ENCODE peak calls at places on chromosomes 12 and 14, in six cellular contexts. L, A, T, O, K and E are unnamed samples.
A peak's percentile ranks its signal among the peaks of the same experiment; 100 is the strongest.

GRCh38 chr14:90105756-90106155 is 44.0 kb downstream of the KCNK13 start:
- DNase-seq in L (no peak), A (peak; percentile 22), T (no peak), O (no peak), K (no peak), E (no peak)

GRCh38 chr14:52922656-52923055 is 28.2 kb downstream of the FERMT2 start:
- DNase-seq in L (no peak), A (no peak), T (no peak), O (no peak), K (peak; percentile 84), E (no peak)

GRCh38 chr14:103626150-103626850 is 2.7 kb upstream of the KLC1 start:
- DNase-seq in L (no peak), A (no peak), T (no peak), O (no peak), K (no peak), E (no peak)

GRCh38 chr12:121649819-121650353 is 19.6 kb downstream of the MORN3 start:
- DNase-seq in L (no peak), A (no peak), T (no peak), O (no peak), K (no peak), E (no peak)

GRCh38 chr14:64812412-64812811 is 67.3 kb downstream of the SPTB start:
- DNase-seq in L (peak; percentile 43), A (no peak), T (no peak), O (no peak), K (no peak), E (no peak)

GRCh38 chr12:127660961-127661360 is 606.0 kb upstream of the TMEM132C start:
- DNase-seq in L (no peak), A (no peak), T (no peak), O (no peak), K (no peak), E (no peak)

GRCh38 chr14:68377459-68377858 is 415.4 kb downstream of the ZFP36L1 start:
- DNase-seq in L (peak; percentile 14), A (peak; percentile 61), T (peak; percentile 38), O (no peak), K (no peak), E (peak; percentile 62)

GRCh38 chr14:39025810-39026627 is 77.0 kb downstream of the SEC23A start:
- DNase-seq in L (no peak), A (no peak), T (no peak), O (no peak), K (no peak), E (no peak)

GRCh38 chr14:35234007-35234406 is 58.2 kb upstream of the PSMA6 start:
- DNase-seq in L (no peak), A (no peak), T (no peak), O (no peak), K (no peak), E (no peak)

GRCh38 chr14:95196268-95196667 is 38.9 kb upstream of the DICER1 start:
- DNase-seq in L (no peak), A (no peak), T (peak; percentile 27), O (no peak), K (peak; percentile 14), E (no peak)

DNA sequence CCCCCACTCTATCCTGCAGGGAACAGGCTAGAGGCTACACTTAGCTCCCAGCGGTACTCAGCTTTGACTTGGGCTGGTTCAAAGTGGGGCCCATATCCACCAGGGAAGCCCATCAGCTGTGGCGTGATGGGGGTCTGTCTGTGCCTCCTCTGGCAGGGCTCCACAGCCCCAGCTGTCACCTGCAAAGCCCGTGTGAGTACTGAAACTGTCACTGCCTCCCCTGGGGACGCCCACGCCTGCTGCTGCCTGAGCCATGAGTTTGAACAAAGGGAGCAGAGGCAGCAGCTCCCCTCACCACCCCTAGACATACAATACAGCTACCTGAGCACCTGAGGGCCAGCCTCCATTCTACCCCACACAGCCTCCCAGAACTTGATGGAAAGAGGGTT is 5.0 kb downstream of the REM2 start:
- DNase-seq in L (no peak), A (no peak), T (no peak), O (peak; percentile 69), K (no peak), E (peak; percentile 53)
- H3K27ac ChIP-seq in L (no peak overlapping the region), A (no peak overlapping the region), T (peak overlapping the region; percentile 87), O (no peak overlapping the region), K (no peak overlapping the region), E (no peak overlapping the region)

DNA sequence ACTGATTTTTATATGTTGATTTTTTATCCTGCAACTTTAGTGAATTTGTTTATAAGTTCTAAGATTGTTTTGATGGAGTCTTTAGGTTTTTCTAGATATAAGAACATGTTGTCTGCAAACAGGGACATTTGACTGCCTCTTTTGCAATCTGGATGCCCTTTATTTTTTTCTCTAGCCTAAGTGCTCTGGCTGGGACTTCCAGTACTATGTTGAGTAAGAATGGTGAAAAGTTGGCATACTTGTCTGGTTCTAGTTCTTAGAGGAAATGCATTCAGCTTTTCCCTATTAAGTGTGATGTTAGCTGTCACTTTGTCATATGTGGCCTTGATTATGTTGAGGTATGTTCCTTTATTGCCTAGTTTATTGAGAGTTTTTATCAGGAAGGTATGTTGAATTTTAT is 68.1 kb downstream of the ERC1 start:
- DNase-seq in L (no peak), A (no peak), T (no peak), O (no peak), K (no peak), E (no peak)
- H3K9me3 ChIP-seq in L (peaks cover 28% of the 10 kb centered on the region), A (peaks cover 48% of the 10 kb centered on the region), T (peaks cover 26% of the 10 kb centered on the region), O (no peaks in the 10 kb centered on the region), K (peaks cover 17% of the 10 kb centered on the region), E (peaks cover 4% of the 10 kb centered on the region)

DNA sequence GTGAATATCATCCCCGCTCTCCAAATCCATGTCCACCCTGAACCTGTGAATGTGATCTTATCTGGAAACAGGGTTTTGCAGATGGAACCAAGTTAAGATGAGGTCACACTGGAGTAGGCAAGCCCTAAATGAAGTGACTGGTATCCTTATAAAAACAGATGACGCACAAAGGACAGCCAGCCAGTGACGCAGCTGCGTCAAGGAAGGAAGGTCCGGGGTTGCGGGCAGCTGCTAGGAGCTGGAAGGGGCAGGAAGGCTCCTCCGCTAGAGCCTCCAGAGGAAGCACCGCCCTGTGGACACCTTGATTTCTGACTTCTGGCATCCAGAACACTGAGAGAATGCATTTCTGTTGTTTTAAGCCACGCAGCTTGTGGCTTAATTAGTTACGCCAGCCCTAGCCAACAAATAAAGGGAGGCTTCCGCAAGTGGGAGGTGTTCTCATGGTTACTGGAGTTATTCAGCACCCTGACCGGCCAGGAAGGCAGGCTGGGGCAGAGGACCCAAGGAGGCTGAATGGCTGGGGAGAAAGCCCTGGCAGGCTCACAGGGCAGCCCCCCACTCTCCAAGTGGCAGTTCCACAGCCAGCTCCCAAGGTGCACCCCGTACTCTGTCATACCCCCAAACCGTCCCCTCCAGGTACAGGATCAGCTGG is 127.6 kb upstream of the NCOR2 start:
- DNase-seq in L (no peak), A (peak; percentile 69), T (no peak), O (peak; percentile 89), K (no peak), E (no peak)
- H3K4me3 ChIP-seq in L (no peak overlapping the region), A (no peak overlapping the region), T (no peak overlapping the region), O (no peak overlapping the region), K (no peak overlapping the region), E (no peak overlapping the region)

GRCh38 chr12:5243014-5243413 is 188.9 kb upstream of the NTF3 start:
- DNase-seq in L (no peak), A (no peak), T (no peak), O (no peak), K (no peak), E (no peak)

GRCh38 chr12:5244513-5244972 is 187.4 kb upstream of the NTF3 start:
- DNase-seq in L (peak; percentile 40), A (no peak), T (no peak), O (no peak), K (no peak), E (no peak)

GRCh38 chr12:5248230-5248629 is 183.7 kb upstream of the NTF3 start:
- DNase-seq in L (no peak), A (no peak), T (no peak), O (no peak), K (no peak), E (no peak)

GRCh38 chr12:5247144-5247543 is 184.8 kb upstream of the NTF3 start:
- DNase-seq in L (no peak), A (no peak), T (no peak), O (no peak), K (no peak), E (no peak)

GRCh38 chr12:5246196-5246595 is 185.7 kb upstream of the NTF3 start:
- DNase-seq in L (peak; percentile 65), A (no peak), T (no peak), O (no peak), K (no peak), E (no peak)
- H3K27ac ChIP-seq in L (no peak overlapping the region), A (no peak overlapping the region), T (no peak overlapping the region), O (no peak overlapping the region), K (no peak overlapping the region), E (no peak overlapping the region)

DNA sequence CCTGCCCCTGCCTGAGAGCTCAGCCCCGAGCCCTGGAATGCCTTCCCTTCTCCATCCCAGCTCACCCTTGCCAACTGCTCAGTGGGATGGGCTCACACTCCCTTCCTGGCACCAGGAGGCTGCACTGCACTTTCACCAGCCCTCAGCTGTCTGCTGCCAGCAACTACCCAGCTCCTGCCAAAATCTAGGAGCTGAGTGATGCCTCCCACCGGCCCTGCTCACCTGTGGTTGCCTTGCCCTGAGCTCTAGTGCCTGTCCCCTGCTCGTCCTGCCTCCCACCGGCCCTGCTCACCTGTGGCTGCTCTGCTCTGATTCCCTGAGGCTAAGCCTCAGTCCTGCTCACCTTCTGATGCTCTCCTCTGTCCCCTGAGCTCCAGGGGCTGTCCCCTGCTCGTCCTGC is 119.8 kb downstream of the TMEM121 start:
- DNase-seq in L (no peak), A (no peak), T (no peak), O (peak; percentile 63), K (no peak), E (no peak)
- H3K9me3 ChIP-seq in L (peaks cover 3% of the 10 kb centered on the region), A (no peaks in the 10 kb centered on the region), T (peaks cover 4% of the 10 kb centered on the region), O (no peaks in the 10 kb centered on the region), K (no peaks in the 10 kb centered on the region), E (no peaks in the 10 kb centered on the region)

GRCh38 chr12:18296909-18297280 is 35.6 kb downstream of the PIK3C2G start:
- DNase-seq in L (no peak), A (no peak), T (no peak), O (no peak), K (no peak), E (no peak)
- H3K4me3 ChIP-seq in L (no peak overlapping the region), A (peak overlapping the region; percentile 49), T (peak overlapping the region; percentile 31), O (no peak overlapping the region), K (peak overlapping the region; percentile 40), E (no peak overlapping the region)

GRCh38 chr12:109020750-109021380 is at the start of gene SVOP:
- DNase-seq in L (peak; percentile 97), A (peak; percentile 82), T (peak; percentile 70), O (peak; percentile 89), K (peak; percentile 79), E (peak; percentile 37)
- H3K27ac ChIP-seq in L (no peak within 1 kb of the TSS), A (no peak within 1 kb of the TSS), T (no peak within 1 kb of the TSS), O (no peak within 1 kb of the TSS), K (no peak within 1 kb of the TSS), E (no peak within 1 kb of the TSS)

GRCh38 chr14:25574949-25575348 is 525.0 kb upstream of the STXBP6 start:
- DNase-seq in L (no peak), A (no peak), T (no peak), O (no peak), K (no peak), E (no peak)

DNA sequence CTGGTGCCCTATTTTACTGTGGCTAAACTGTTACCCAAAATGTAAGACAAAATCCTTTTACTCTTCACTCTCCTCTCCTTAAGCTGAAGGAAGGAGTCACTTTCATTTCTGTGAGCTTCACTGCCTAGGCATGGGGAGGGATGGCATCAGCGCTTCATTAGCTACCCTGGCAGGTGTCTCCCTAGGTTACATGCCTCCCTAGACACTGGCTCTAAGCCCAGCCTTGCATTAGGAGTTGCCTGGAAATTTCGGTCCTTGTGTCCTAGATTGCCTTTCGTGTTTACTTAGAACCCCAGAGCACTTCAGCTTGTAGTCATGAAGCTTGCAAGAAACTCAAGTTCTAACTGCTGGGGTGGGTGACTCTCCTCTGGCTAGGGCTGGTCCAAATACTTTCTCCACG is 520.5 kb upstream of the STXBP6 start:
- DNase-seq in L (no peak), A (no peak), T (no peak), O (no peak), K (no peak), E (no peak)
- H3K9me3 ChIP-seq in L (peaks cover 4% of the 10 kb centered on the region), A (peaks cover 15% of the 10 kb centered on the region), T (peaks cover 3% of the 10 kb centered on the region), O (peaks cover 2% of the 10 kb centered on the region), K (peaks cover 53% of the 10 kb centered on the region), E (no peaks in the 10 kb centered on the region)